ENCODE peak calls at places on chromosome 13, in six cellular contexts. One of them, this sample, is unnamed.

GRCh38 chr13:89936256-89936655 is 1411.2 kb upstream of the MIR17HG start:
- DNase-seq in aorta: no peak
- DNase-seq in mesendoderm: no peak
- DNase-seq in nephron progenitor cell: no peak
- DNase-seq in activated T-helper 9 cell treated with anti-CD3 and anti-CD28 coated beads, Interleukin-2, amount 50 U/mL, for 16 hours: no peak
- DNase-seq in T-helper 17 cell: no peak
- DNase-seq in this sample: no peak

GRCh38 chr13:99124695-99125334 is 75.8 kb upstream of the UBAC2 start:
- DNase-seq in mesendoderm: no peak
- DNase-seq in aorta: no peak
- DNase-seq in nephron progenitor cell: no peak
- DNase-seq in activated T-helper 9 cell treated with anti-CD3 and anti-CD28 coated beads, Interleukin-2, amount 50 U/mL, for 16 hours: no peak
- DNase-seq in T-helper 17 cell: no peak
- DNase-seq in this sample: no peak

GRCh38 chr13:106649495-106649894 is 81.6 kb upstream of the ARGLU1 start:
- DNase-seq in aorta: no peak
- DNase-seq in mesendoderm: no peak
- DNase-seq in activated T-helper 9 cell treated with anti-CD3 and anti-CD28 coated beads, Interleukin-2, amount 50 U/mL, for 16 hours: no peak
- DNase-seq in T-helper 17 cell: no peak
- DNase-seq in nephron progenitor cell: no peak
- DNase-seq in this sample: no peak

GRCh38 chr13:80217614-80218456 is 123.1 kb downstream of the SPRY2 start:
- DNase-seq in aorta: no peak
- DNase-seq in nephron progenitor cell: no peak
- DNase-seq in activated T-helper 9 cell treated with anti-CD3 and anti-CD28 coated beads, Interleukin-2, amount 50 U/mL, for 16 hours: no peak
- DNase-seq in mesendoderm: peak
- DNase-seq in T-helper 17 cell: no peak
- DNase-seq in this sample: peak

GRCh38 chr13:21973437-21974125 is 302.7 kb downstream of the FGF9 start:
- DNase-seq in activated T-helper 9 cell treated with anti-CD3 and anti-CD28 coated beads, Interleukin-2, amount 50 U/mL, for 16 hours: no peak
- DNase-seq in mesendoderm: no peak
- DNase-seq in T-helper 17 cell: no peak
- DNase-seq in aorta: no peak
- DNase-seq in nephron progenitor cell: no peak
- DNase-seq in this sample: no peak

GRCh38 chr13:71033026-71033425 is 834.0 kb downstream of the DACH1 start:
- DNase-seq in activated T-helper 9 cell treated with anti-CD3 and anti-CD28 coated beads, Interleukin-2, amount 50 U/mL, for 16 hours: no peak
- DNase-seq in aorta: no peak
- DNase-seq in T-helper 17 cell: no peak
- DNase-seq in mesendoderm: no peak
- DNase-seq in nephron progenitor cell: no peak
- DNase-seq in this sample: no peak

GRCh38 chr13:27076411-27076810 is 95.2 kb downstream of the USP12 start:
- DNase-seq in mesendoderm: no peak
- DNase-seq in aorta: no peak
- DNase-seq in T-helper 17 cell: no peak
- DNase-seq in nephron progenitor cell: no peak
- DNase-seq in activated T-helper 9 cell treated with anti-CD3 and anti-CD28 coated beads, Interleukin-2, amount 50 U/mL, for 16 hours: no peak
- DNase-seq in this sample: no peak

GRCh38 chr13:23570099-23570926 is at the start of gene TNFRSF19:
- DNase-seq in mesendoderm: peak
- DNase-seq in T-helper 17 cell: no peak
- DNase-seq in activated T-helper 9 cell treated with anti-CD3 and anti-CD28 coated beads, Interleukin-2, amount 50 U/mL, for 16 hours: no peak
- DNase-seq in aorta: no peak
- DNase-seq in nephron progenitor cell: peak
- DNase-seq in this sample: no peak

GRCh38 chr13:66076417-66076816 is 1153.7 kb downstream of the PCDH9 start:
- DNase-seq in activated T-helper 9 cell treated with anti-CD3 and anti-CD28 coated beads, Interleukin-2, amount 50 U/mL, for 16 hours: no peak
- DNase-seq in aorta: no peak
- DNase-seq in nephron progenitor cell: no peak
- DNase-seq in T-helper 17 cell: no peak
- DNase-seq in mesendoderm: no peak
- DNase-seq in this sample: no peak

GRCh38 chr13:43994999-43995859 is 115.5 kb downstream of the LACC1 start:
- DNase-seq in T-helper 17 cell: no peak
- DNase-seq in activated T-helper 9 cell treated with anti-CD3 and anti-CD28 coated beads, Interleukin-2, amount 50 U/mL, for 16 hours: no peak
- DNase-seq in aorta: no peak
- DNase-seq in nephron progenitor cell: no peak
- DNase-seq in mesendoderm: no peak
- DNase-seq in this sample: no peak

GRCh38 chr13:40562975-40563349 is 103.5 kb downstream of the FOXO1 start:
- DNase-seq in T-helper 17 cell: no peak
- DNase-seq in mesendoderm: no peak
- DNase-seq in activated T-helper 9 cell treated with anti-CD3 and anti-CD28 coated beads, Interleukin-2, amount 50 U/mL, for 16 hours: no peak
- DNase-seq in aorta: no peak
- DNase-seq in nephron progenitor cell: no peak
- DNase-seq in this sample: no peak

GRCh38 chr13:95713651-95714050 is 36.7 kb downstream of the DNAJC3 start:
- DNase-seq in aorta: no peak
- DNase-seq in nephron progenitor cell: no peak
- DNase-seq in mesendoderm: no peak
- DNase-seq in T-helper 17 cell: no peak
- DNase-seq in activated T-helper 9 cell treated with anti-CD3 and anti-CD28 coated beads, Interleukin-2, amount 50 U/mL, for 16 hours: no peak
- DNase-seq in this sample: no peak

GRCh38 chr13:99431927-99432636 is 69.2 kb upstream of the TM9SF2 start:
- DNase-seq in mesendoderm: no peak
- DNase-seq in nephron progenitor cell: no peak
- DNase-seq in T-helper 17 cell: no peak
- DNase-seq in activated T-helper 9 cell treated with anti-CD3 and anti-CD28 coated beads, Interleukin-2, amount 50 U/mL, for 16 hours: no peak
- DNase-seq in aorta: no peak
- DNase-seq in this sample: no peak

GRCh38 chr13:109645831-109646230 is 140.6 kb downstream of the IRS2 start:
- DNase-seq in T-helper 17 cell: no peak
- DNase-seq in aorta: no peak
- DNase-seq in mesendoderm: no peak
- DNase-seq in nephron progenitor cell: no peak
- DNase-seq in activated T-helper 9 cell treated with anti-CD3 and anti-CD28 coated beads, Interleukin-2, amount 50 U/mL, for 16 hours: no peak
- DNase-seq in this sample: no peak

GRCh38 chr13:97384366-97384765 is 49.6 kb upstream of the RAP2A start:
- DNase-seq in mesendoderm: no peak
- DNase-seq in nephron progenitor cell: no peak
- DNase-seq in activated T-helper 9 cell treated with anti-CD3 and anti-CD28 coated beads, Interleukin-2, amount 50 U/mL, for 16 hours: no peak
- DNase-seq in T-helper 17 cell: no peak
- DNase-seq in aorta: no peak
- DNase-seq in this sample: no peak

GRCh38 chr13:92255533-92255932 is 857.1 kb downstream of the GPC5 start:
- DNase-seq in T-helper 17 cell: no peak
- DNase-seq in mesendoderm: no peak
- DNase-seq in aorta: no peak
- DNase-seq in nephron progenitor cell: no peak
- DNase-seq in activated T-helper 9 cell treated with anti-CD3 and anti-CD28 coated beads, Interleukin-2, amount 50 U/mL, for 16 hours: no peak
- DNase-seq in this sample: no peak